ENCODE peak calls at places on chromosomes 4 and X, in four cellular contexts. One of them, this sample, is unnamed.

GRCh38 chr4:91519155-91519554 is 784.6 kb upstream of the GRID2 start:
- DNase-seq in HepG2: no peak
- DNase-seq in GM12878: no peak
- DNase-seq in K562: no peak
- DNase-seq in this sample: no peak

GRCh38 chr4:4990857-4991540 is 28.3 kb downstream of the CYTL1 start:
- DNase-seq in K562: peak; percentile 12
- DNase-seq in GM12878: no peak
- DNase-seq in HepG2: no peak
- DNase-seq in this sample: no peak

GRCh38 chr4:185541251-185541671 is 6.0 kb upstream of the PDLIM3 start:
- DNase-seq in GM12878: no peak
- DNase-seq in HepG2: no peak
- DNase-seq in K562: no peak
- DNase-seq in this sample: no peak

GRCh38 chrX:122777766-122778165 is 406.3 kb upstream of the GRIA3 start:
- DNase-seq in HepG2: no peak
- DNase-seq in GM12878: no peak
- DNase-seq in K562: no peak
- DNase-seq in this sample: no peak

GRCh38 chr4:68167166-68167565 is 37.5 kb upstream of the TMPRSS11F start:
- DNase-seq in GM12878: no peak
- DNase-seq in K562: no peak
- DNase-seq in HepG2: no peak
- DNase-seq in this sample: no peak

GRCh38 chrX:133120406-133120805 is 23.5 kb upstream of the USP26 start:
- DNase-seq in HepG2: no peak
- DNase-seq in K562: no peak
- DNase-seq in GM12878: no peak
- DNase-seq in this sample: no peak

GRCh38 chrX:105190252-105190853 is 30.1 kb downstream of the TEX13A start:
- DNase-seq in K562: peak; percentile 10
- DNase-seq in GM12878: no peak
- DNase-seq in HepG2: no peak
- DNase-seq in this sample: peak; percentile 27

GRCh38 chr4:71184195-71184781 is 154.5 kb upstream of the SLC4A4 start:
- DNase-seq in K562: peak; percentile 36
- DNase-seq in HepG2: peak; percentile 31
- DNase-seq in GM12878: peak; percentile 13
- DNase-seq in this sample: peak; percentile 53

GRCh38 chr4:48047896-48048295 is 31.3 kb downstream of the NIPAL1 start:
- DNase-seq in HepG2: no peak
- DNase-seq in K562: no peak
- DNase-seq in GM12878: no peak
- DNase-seq in this sample: no peak

GRCh38 chr4:170465434-170465833 is 375.7 kb upstream of the AADAT start:
- DNase-seq in K562: no peak
- DNase-seq in GM12878: no peak
- DNase-seq in HepG2: no peak
- DNase-seq in this sample: no peak

GRCh38 chr4:173424899-173425805 is 26.2 kb upstream of the SCRG1 start:
- DNase-seq in K562: no peak
- DNase-seq in HepG2: no peak
- DNase-seq in GM12878: no peak
- DNase-seq in this sample: no peak

GRCh38 chrX:130106071-130106470 is 4.2 kb downstream of the ELF4 start:
- DNase-seq in K562: no peak
- DNase-seq in GM12878: no peak
- DNase-seq in HepG2: no peak
- DNase-seq in this sample: no peak

GRCh38 chr4:104494822-104495559 is at the start of gene CXXC4:
- DNase-seq in K562: peak; percentile 49
- DNase-seq in HepG2: peak; percentile 10
- DNase-seq in GM12878: no peak
- DNase-seq in this sample: peak; percentile 65

GRCh38 chr4:5165419-5166369 is 114.4 kb downstream of the STK32B start:
- DNase-seq in K562: no peak
- DNase-seq in GM12878: no peak
- DNase-seq in HepG2: no peak
- DNase-seq in this sample: peak; percentile 0

GRCh38 chr4:87052615-87053014 is 117.8 kb downstream of the AFF1 start:
- DNase-seq in HepG2: no peak
- DNase-seq in K562: peak; percentile 71
- DNase-seq in GM12878: no peak
- DNase-seq in this sample: no peak

GRCh38 chr4:146076081-146076480 is 99.4 kb upstream of the LSM6 start:
- DNase-seq in GM12878: no peak
- DNase-seq in K562: no peak
- DNase-seq in HepG2: no peak
- DNase-seq in this sample: no peak

GRCh38 chr4:2322801-2323200 is 60.9 kb upstream of the MXD4 start:
- DNase-seq in GM12878: no peak
- DNase-seq in K562: no peak
- DNase-seq in HepG2: no peak
- DNase-seq in this sample: no peak

GRCh38 chrX:107629533-107629909 is 1.2 kb downstream of the PRPS1 start:
- DNase-seq in HepG2: peak; percentile 6
- DNase-seq in GM12878: no peak
- DNase-seq in K562: peak; percentile 27
- DNase-seq in this sample: peak; percentile 62

GRCh38 chr4:80336582-80336981 is 1.1 kb downstream of the CFAP299 start:
- DNase-seq in HepG2: peak; percentile 13
- DNase-seq in K562: peak; percentile 39
- DNase-seq in GM12878: no peak
- DNase-seq in this sample: peak; percentile 59

GRCh38 chrX:23890933-23891332 is 16.8 kb downstream of the APOO start:
- DNase-seq in K562: no peak
- DNase-seq in HepG2: no peak
- DNase-seq in GM12878: no peak
- DNase-seq in this sample: no peak

GRCh38 chr4:38876636-38877035 is 9.0 kb downstream of the FAM114A1 start:
- DNase-seq in K562: no peak
- DNase-seq in HepG2: no peak
- DNase-seq in GM12878: no peak
- DNase-seq in this sample: no peak

GRCh38 chrX:123835661-123836371 is 24.0 kb upstream of the XIAP start:
- DNase-seq in K562: no peak
- DNase-seq in HepG2: no peak
- DNase-seq in GM12878: no peak
- DNase-seq in this sample: no peak

GRCh38 chr4:186829740-186830449 is 106.2 kb upstream of the FAT1 start:
- DNase-seq in HepG2: peak; percentile 52
- DNase-seq in GM12878: no peak
- DNase-seq in K562: peak; percentile 44
- DNase-seq in this sample: no peak

GRCh38 chrX:123186796-123187195 is 2.7 kb downstream of the GRIA3 start:
- DNase-seq in GM12878: no peak
- DNase-seq in K562: no peak
- DNase-seq in HepG2: no peak
- DNase-seq in this sample: no peak

GRCh38 chrX:81120936-81121351 is 80.8 kb downstream of the HMGN5 start:
- DNase-seq in GM12878: peak; percentile 30
- DNase-seq in HepG2: peak; percentile 18
- DNase-seq in K562: peak; percentile 15
- DNase-seq in this sample: peak; percentile 39

GRCh38 chr4:169270810-169271691 is at the start of gene SH3RF1:
- DNase-seq in K562: peak; percentile 53
- DNase-seq in HepG2: peak; percentile 38
- DNase-seq in GM12878: no peak
- DNase-seq in this sample: peak; percentile 72

GRCh38 chrX:125006704-125007103 is 313.0 kb upstream of the TEX13C start:
- DNase-seq in GM12878: no peak
- DNase-seq in HepG2: no peak
- DNase-seq in K562: no peak
- DNase-seq in this sample: no peak

DNA sequence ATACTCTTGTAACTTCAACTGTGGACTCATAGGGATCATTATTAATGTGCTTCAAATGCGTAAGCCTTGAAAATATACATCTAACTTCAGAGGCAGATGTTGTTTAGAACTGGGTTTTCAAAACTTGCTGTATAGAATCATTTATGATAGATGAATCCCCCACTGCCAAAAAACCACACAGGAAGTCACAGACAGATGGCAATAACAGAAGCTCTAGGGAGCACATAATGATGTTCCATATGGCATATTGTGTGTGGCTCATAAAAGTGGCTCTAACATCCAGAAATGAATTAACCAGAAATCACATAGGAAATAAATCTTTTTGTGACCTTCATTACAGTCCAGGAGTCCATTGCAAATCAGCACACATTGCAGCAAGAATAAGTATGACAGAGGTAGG is 62.4 kb upstream of the RELL1 start:
- DNase-seq in K562: no peak
- DNase-seq in GM12878: no peak
- DNase-seq in HepG2: no peak
- DNase-seq in this sample: no peak
- TF ChIP-seq TARDBP in K562: no peak
- TF ChIP-seq TARDBP in GM12878: no peak
- TF ChIP-seq TARDBP in HepG2: no peak
- TF ChIP-seq TARDBP in this sample: no peak

DNA sequence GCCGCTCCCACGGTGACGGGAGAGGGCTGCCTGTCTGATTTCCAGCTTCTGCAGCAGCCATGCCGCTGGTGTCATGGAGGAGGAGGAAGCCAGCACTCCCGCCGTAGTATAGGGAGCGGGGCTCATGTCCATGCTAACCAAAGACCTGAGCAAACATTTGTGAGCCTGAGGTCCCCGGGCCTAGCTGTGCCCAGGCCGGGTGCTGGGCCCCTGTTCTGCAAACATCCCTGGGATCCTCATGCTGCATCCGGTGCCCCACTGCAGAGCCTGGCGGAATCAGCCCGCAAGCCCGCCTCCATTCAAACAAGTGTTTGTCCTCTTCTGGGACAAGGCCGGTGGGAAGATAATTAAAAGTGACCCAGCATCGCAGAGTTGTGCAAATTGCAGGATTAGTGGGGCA is 106.3 kb downstream of the SORCS2 start:
- DNase-seq in K562: no peak
- DNase-seq in GM12878: no peak
- DNase-seq in HepG2: no peak
- DNase-seq in this sample: no peak
- TF ChIP-seq TARDBP in K562: no peak
- TF ChIP-seq TARDBP in GM12878: no peak
- TF ChIP-seq TARDBP in HepG2: no peak
- TF ChIP-seq TARDBP in this sample: no peak

GRCh38 chr4:163395758-163396157 is 52.1 kb downstream of the NPY5R start:
- DNase-seq in GM12878: no peak
- DNase-seq in HepG2: no peak
- DNase-seq in K562: no peak
- DNase-seq in this sample: no peak

GRCh38 chr4:163393471-163393870 is 49.8 kb downstream of the NPY5R start:
- DNase-seq in K562: no peak
- DNase-seq in HepG2: no peak
- DNase-seq in GM12878: no peak
- DNase-seq in this sample: no peak

GRCh38 chr4:163392328-163392727 is 48.6 kb downstream of the NPY5R start:
- DNase-seq in K562: no peak
- DNase-seq in GM12878: no peak
- DNase-seq in HepG2: no peak
- DNase-seq in this sample: no peak

GRCh38 chr4:163395055-163395454 is 51.4 kb downstream of the NPY5R start:
- DNase-seq in GM12878: no peak
- DNase-seq in K562: no peak
- DNase-seq in HepG2: no peak
- DNase-seq in this sample: no peak

GRCh38 chr4:163391756-163392155 is 48.1 kb downstream of the NPY5R start:
- DNase-seq in GM12878: no peak
- DNase-seq in K562: no peak
- DNase-seq in HepG2: no peak
- DNase-seq in this sample: no peak
- TF ChIP-seq TARDBP in GM12878: no peak
- TF ChIP-seq TARDBP in K562: no peak
- TF ChIP-seq TARDBP in HepG2: no peak
- TF ChIP-seq TARDBP in this sample: no peak

DNA sequence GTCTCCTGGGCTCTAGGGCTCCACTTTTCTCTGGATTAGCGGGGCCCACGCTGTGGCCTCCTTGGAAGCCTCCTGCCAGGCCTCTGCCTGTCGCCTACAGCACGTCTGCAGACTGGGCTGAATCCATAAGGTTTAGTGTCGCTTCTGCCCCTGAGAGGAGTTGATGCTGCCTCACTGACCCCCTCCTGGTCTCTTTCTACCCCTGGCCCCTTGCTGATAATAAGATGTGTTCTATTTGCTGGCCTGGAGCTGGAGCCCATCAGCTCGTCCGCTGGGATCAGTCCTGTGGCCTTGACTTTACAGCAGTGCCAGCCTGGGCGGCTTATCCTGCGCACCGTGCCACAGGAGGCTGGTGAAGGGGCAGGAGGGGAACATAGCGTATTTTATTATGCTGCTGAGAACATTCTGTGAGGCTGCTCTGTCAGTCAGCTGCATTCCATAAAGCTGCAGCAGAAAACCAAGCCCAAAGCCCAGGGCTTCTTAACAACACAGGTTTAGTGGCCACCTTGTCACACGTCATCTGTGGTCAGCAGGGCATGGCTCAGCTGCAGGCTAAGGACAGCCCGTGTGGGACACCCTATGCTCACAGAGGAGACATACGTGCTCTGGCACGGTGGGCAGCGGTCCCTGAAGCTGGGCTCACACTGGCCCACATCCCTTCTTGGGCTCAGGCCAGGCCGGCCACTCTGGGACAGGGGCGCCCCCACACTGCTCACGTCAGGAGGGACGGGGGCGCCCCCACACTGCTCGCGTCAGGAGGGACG is 29.3 kb upstream of the HGFAC start:
- DNase-seq in GM12878: no peak
- DNase-seq in K562: no peak
- DNase-seq in HepG2: no peak
- DNase-seq in this sample: no peak
- TF ChIP-seq TARDBP in GM12878: no peak
- TF ChIP-seq TARDBP in K562: no peak
- TF ChIP-seq TARDBP in HepG2: no peak
- TF ChIP-seq TARDBP in this sample: no peak

DNA sequence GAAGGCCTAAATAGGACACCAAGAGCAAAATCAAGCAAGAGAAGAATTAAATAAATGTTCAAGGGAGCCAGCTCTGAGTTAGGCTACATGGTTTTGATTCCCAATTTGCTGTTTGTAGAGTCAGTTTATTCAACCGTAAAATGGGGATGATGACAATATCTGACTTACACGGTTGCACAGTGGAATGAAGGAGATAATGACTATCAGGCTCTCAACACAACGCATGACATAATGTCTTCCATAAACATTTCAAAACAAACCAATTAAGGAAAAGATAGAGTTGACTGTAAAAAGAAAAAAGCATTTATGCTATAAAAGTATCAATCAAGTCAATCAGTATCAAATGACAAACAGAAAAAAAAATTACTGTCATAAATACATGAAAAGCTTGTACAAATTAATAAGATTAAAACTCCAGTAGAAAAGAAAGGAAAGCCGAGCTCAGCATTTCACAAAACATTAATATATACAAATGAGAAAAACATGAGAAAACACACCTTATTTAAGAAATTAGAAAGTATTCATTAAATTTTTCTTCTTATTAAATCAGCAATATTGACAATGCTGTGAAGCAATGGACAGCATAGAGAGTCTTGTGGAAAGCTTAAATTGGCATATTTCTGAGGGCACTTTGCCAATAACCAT is 179.0 kb downstream of the SCFD2 start:
- DNase-seq in K562: no peak
- DNase-seq in HepG2: no peak
- DNase-seq in GM12878: no peak
- DNase-seq in this sample: peak; percentile 13
- TF ChIP-seq TARDBP in K562: no peak
- TF ChIP-seq TARDBP in HepG2: no peak
- TF ChIP-seq TARDBP in GM12878: no peak
- TF ChIP-seq TARDBP in this sample: no peak